ENCODE peak calls at places on chromosomes 6 and 20, in ten cellular contexts. Q is SK-N-SH, B is tibial nerve, M is A549, E is HepG2, D is suprapubic skin, T is transverse colon, Z is H1, C is sigmoid colon, F is stomach. Y is an unnamed sample.

GRCh38 chr6:125828476-125829039 is 37.8 kb downstream of the NCOA7 start:
- DNase-seq in Q (no peak), B (no peak), M (no peak), E (no peak), D (no peak), T (no peak), Z (no peak), C (no peak), F (no peak), Y (no peak)

GRCh38 chr6:13539572-13539971 is 34.8 kb upstream of the SIRT5 start:
- DNase-seq in Q (no peak), B (no peak), M (no peak), E (no peak), D (no peak), T (no peak), Z (no peak), C (no peak), F (no peak), Y (no peak)

GRCh38 chr20:24771651-24772061 is 177.4 kb upstream of the CST7 start:
- DNase-seq in Q (no peak), B (no peak), M (no peak), E (no peak), D (peak), T (no peak), Z (no peak), C (no peak), F (peak), Y (peak)

GRCh38 chr6:163745566-163746400 is 331.3 kb downstream of the QKI start:
- DNase-seq in Q (no peak), B (no peak), M (peak), E (peak), D (no peak), T (no peak), Z (no peak), C (no peak), F (no peak), Y (no peak)

GRCh38 chr6:132650413-132650812 is 8.6 kb downstream of the TAAR1 start:
- DNase-seq in Q (no peak), B (no peak), M (no peak), E (no peak), D (no peak), T (no peak), Z (no peak), C (no peak), F (no peak), Y (no peak)

GRCh38 chr6:84581494-84582259 is 182.7 kb downstream of the TBX18 start:
- DNase-seq in Q (no peak), B (no peak), M (no peak), E (no peak), D (no peak), T (no peak), Z (no peak), C (no peak), F (no peak), Y (no peak)

GRCh38 chr6:121597654-121598053 is 162.2 kb downstream of the GJA1 start:
- DNase-seq in Q (no peak), B (no peak), M (no peak), E (no peak), D (no peak), T (no peak), Z (no peak), C (no peak), F (no peak), Y (no peak)

GRCh38 chr6:7730852-7731251 is 5.0 kb downstream of the BMP6 start:
- DNase-seq in Q (no peak), B (no peak), M (peak), E (peak), D (no peak), T (no peak), Z (no peak), C (no peak), F (no peak), Y (no peak)

GRCh38 chr20:35145141-35145564 is 2.0 kb downstream of the EDEM2 start:
- DNase-seq in Q (peak), B (no peak), M (peak), E (peak), D (no peak), T (no peak), Z (no peak), C (no peak), F (no peak), Y (no peak)

GRCh38 chr6:20095436-20095835 is 116.8 kb downstream of the MBOAT1 start:
- DNase-seq in Q (no peak), B (no peak), M (no peak), E (no peak), D (no peak), T (no peak), Z (no peak), C (no peak), F (no peak), Y (no peak)

GRCh38 chr6:95093154-95093553 is 484.2 kb upstream of the MANEA start:
- DNase-seq in Q (no peak), B (no peak), M (no peak), E (no peak), D (no peak), T (no peak), Z (no peak), C (no peak), F (no peak), Y (no peak)
- TF ChIP-seq EP300 in Q (no peak), B (no peak), M (no peak), E (no peak), D (no peak), T (no peak), Z (no peak), C (no peak), F (no peak), Y (no peak)

GRCh38 chr6:27678449-27678848 is 205.5 kb upstream of the ZNF184 start:
- DNase-seq in Q (no peak), B (no peak), M (no peak), E (no peak), D (no peak), T (no peak), Z (no peak), C (no peak), F (no peak), Y (no peak)

GRCh38 chr6:27685278-27685677 is 212.4 kb upstream of the ZNF184 start:
- DNase-seq in Q (no peak), B (no peak), M (no peak), E (no peak), D (no peak), T (no peak), Z (no peak), C (no peak), F (no peak), Y (no peak)

GRCh38 chr6:27684264-27685211 is 211.6 kb upstream of the ZNF184 start:
- DNase-seq in Q (peak), B (no peak), M (peak), E (peak), D (no peak), T (peak), Z (peak), C (no peak), F (no peak), Y (peak)

GRCh38 chr6:27679308-27679967 is 206.5 kb upstream of the ZNF184 start:
- DNase-seq in Q (no peak), B (no peak), M (no peak), E (no peak), D (no peak), T (no peak), Z (no peak), C (no peak), F (no peak), Y (no peak)

GRCh38 chr6:27679968-27680694 is 207.2 kb upstream of the ZNF184 start:
- DNase-seq in Q (no peak), B (no peak), M (no peak), E (no peak), D (no peak), T (no peak), Z (no peak), C (no peak), F (no peak), Y (no peak)
- H3K4me3 ChIP-seq in Q (no peak), B (no peak), M (no peak), E (no peak), D (no peak), T (no peak), Z (peak), C (no peak), F (no peak), Y (peak)

GRCh38 chr20:8535403-8536003 is 403.4 kb downstream of the PLCB1 start:
- DNase-seq in Q (peak), B (no peak), M (peak), E (peak), D (no peak), T (no peak), Z (no peak), C (no peak), F (no peak), Y (no peak)
- TF ChIP-seq CTCF in Q (peak), B (no peak), M (peak), E (peak), D (no peak), T (no peak), Z (peak), C (no peak), F (no peak), Y (no peak)

GRCh38 chr6:128280960-128281359 is 239.4 kb downstream of the PTPRK start:
- DNase-seq in Q (no peak), B (no peak), M (no peak), E (peak), D (no peak), T (no peak), Z (no peak), C (no peak), F (no peak), Y (no peak)
- TF ChIP-seq EP300 in Q (no peak), B (no peak), M (no peak), E (peak), D (no peak), T (no peak), Z (no peak), C (no peak), F (no peak), Y (no peak)

DNA sequence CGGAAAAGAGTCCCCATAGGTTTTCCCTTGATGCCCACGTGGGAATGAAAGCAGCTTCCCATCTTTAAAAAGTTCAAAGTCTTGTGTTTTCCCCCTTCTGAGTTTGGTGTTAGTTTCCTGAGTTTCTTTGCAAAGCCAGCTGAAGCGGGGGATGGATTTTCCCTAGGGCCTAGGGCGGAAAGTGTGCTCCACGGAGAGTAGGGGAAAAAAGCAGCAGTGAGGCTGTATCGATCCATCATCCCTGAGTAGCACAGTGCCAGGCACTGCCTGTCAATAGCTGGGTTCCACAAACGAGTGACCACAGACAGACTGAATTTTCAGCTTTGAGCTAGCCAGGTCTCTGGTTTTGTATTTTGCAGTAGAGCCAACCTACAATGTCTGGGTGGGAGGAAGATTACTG is 1.4 kb downstream of the DAAM2 start:
- DNase-seq in Q (no peak), B (no peak), M (no peak), E (no peak), D (no peak), T (no peak), Z (no peak), C (no peak), F (no peak), Y (no peak)
- H3K4me3 ChIP-seq in Q (no peak), B (peak), M (no peak), E (no peak), D (peak), T (peak), Z (no peak), C (peak), F (peak), Y (peak)